ENCODE peak calls at places on chromosomes 4 and X, in five cellular contexts. One of them, this sample, is unnamed.

GRCh38 chrX:7435822-7436221 is 287.9 kb upstream of the PUDP start:
- DNase-seq in HepG2: no peak
- DNase-seq in SK-N-SH: no peak
- DNase-seq in K562: no peak
- DNase-seq in H1: no peak
- DNase-seq in this sample: no peak

GRCh38 chrX:88621278-88621677 is 125.7 kb upstream of the CPXCR1 start:
- DNase-seq in HepG2: no peak
- DNase-seq in SK-N-SH: no peak
- DNase-seq in K562: no peak
- DNase-seq in H1: no peak
- DNase-seq in this sample: no peak

GRCh38 chrX:53422091-53422914 is at the start of the genes RIBC1 and SMC1A:
- DNase-seq in HepG2: peak; percentile 87
- DNase-seq in SK-N-SH: peak; percentile 96
- DNase-seq in K562: peak; percentile 90
- DNase-seq in H1: peak; percentile 91
- DNase-seq in this sample: peak; percentile 98

GRCh38 chr4:63529581-63529980 is 879.7 kb downstream of the TECRL start:
- DNase-seq in HepG2: no peak
- DNase-seq in SK-N-SH: no peak
- DNase-seq in K562: no peak
- DNase-seq in H1: no peak
- DNase-seq in this sample: no peak

GRCh38 chrX:70592091-70592490 is 147.5 kb downstream of the DLG3 start:
- DNase-seq in HepG2: no peak
- DNase-seq in SK-N-SH: no peak
- DNase-seq in K562: no peak
- DNase-seq in H1: no peak
- DNase-seq in this sample: peak; percentile 14

GRCh38 chr4:6578221-6578620 is 3.2 kb downstream of the MAN2B2 start:
- DNase-seq in HepG2: no peak
- DNase-seq in SK-N-SH: no peak
- DNase-seq in K562: no peak
- DNase-seq in H1: no peak
- DNase-seq in this sample: no peak

GRCh38 chr4:176791591-176792347 is 953 bp downstream of the VEGFC start:
- DNase-seq in HepG2: no peak
- DNase-seq in SK-N-SH: no peak
- DNase-seq in K562: no peak
- DNase-seq in H1: peak; percentile 58
- DNase-seq in this sample: no peak

GRCh38 chr4:137124278-137124932 is 407.9 kb downstream of the PCDH18 start:
- DNase-seq in HepG2: peak; percentile 17
- DNase-seq in SK-N-SH: peak; percentile 42
- DNase-seq in K562: no peak
- DNase-seq in H1: no peak
- DNase-seq in this sample: peak; percentile 7

GRCh38 chr4:173752610-173753009 is 222.6 kb upstream of the HAND2 start:
- DNase-seq in HepG2: peak; percentile 18
- DNase-seq in SK-N-SH: no peak
- DNase-seq in K562: peak; percentile 56
- DNase-seq in H1: peak; percentile 89
- DNase-seq in this sample: no peak

GRCh38 chrX:150729956-150730355 is 36.8 kb downstream of the MTMR1 start:
- DNase-seq in HepG2: no peak
- DNase-seq in SK-N-SH: no peak
- DNase-seq in K562: no peak
- DNase-seq in H1: no peak
- DNase-seq in this sample: no peak

GRCh38 chrX:53440101-53440500 is 5.9 kb upstream of the HSD17B10 start:
- DNase-seq in HepG2: no peak
- DNase-seq in SK-N-SH: no peak
- DNase-seq in K562: no peak
- DNase-seq in H1: no peak
- DNase-seq in this sample: no peak

GRCh38 chr4:173703076-173703475 is 173.0 kb upstream of the HAND2 start:
- DNase-seq in HepG2: no peak
- DNase-seq in SK-N-SH: no peak
- DNase-seq in K562: no peak
- DNase-seq in H1: no peak
- DNase-seq in this sample: peak; percentile 5

GRCh38 chr4:73178389-73178788 is 80.2 kb downstream of the ANKRD17 start:
- DNase-seq in HepG2: no peak
- DNase-seq in SK-N-SH: no peak
- DNase-seq in K562: no peak
- DNase-seq in H1: no peak
- DNase-seq in this sample: no peak

GRCh38 chr4:166198516-166198915 is 325.5 kb downstream of the TLL1 start:
- DNase-seq in HepG2: no peak
- DNase-seq in SK-N-SH: no peak
- DNase-seq in K562: no peak
- DNase-seq in H1: no peak
- DNase-seq in this sample: no peak

GRCh38 chrX:39883664-39884063 is 214.1 kb downstream of the BCOR start:
- DNase-seq in HepG2: no peak
- DNase-seq in SK-N-SH: no peak
- DNase-seq in K562: no peak
- DNase-seq in H1: no peak
- DNase-seq in this sample: no peak

GRCh38 chr4:108830509-108831244 is 67.8 kb upstream of the ETNPPL start:
- DNase-seq in HepG2: no peak
- DNase-seq in SK-N-SH: no peak
- DNase-seq in K562: no peak
- DNase-seq in H1: no peak
- DNase-seq in this sample: no peak

GRCh38 chr4:142404191-142404611 is 441.9 kb downstream of the INPP4B start:
- DNase-seq in HepG2: no peak
- DNase-seq in SK-N-SH: no peak
- DNase-seq in K562: no peak
- DNase-seq in H1: no peak
- DNase-seq in this sample: peak; percentile 54

GRCh38 chr4:53119685-53120084 is 246.2 kb downstream of the SCFD2 start:
- DNase-seq in HepG2: peak; percentile 40
- DNase-seq in SK-N-SH: no peak
- DNase-seq in K562: no peak
- DNase-seq in H1: no peak
- DNase-seq in this sample: no peak

GRCh38 chr4:40311811-40312346 is 23.3 kb upstream of the CHRNA9 start:
- DNase-seq in HepG2: no peak
- DNase-seq in SK-N-SH: no peak
- DNase-seq in K562: peak; percentile 84
- DNase-seq in H1: no peak
- DNase-seq in this sample: peak; percentile 58

GRCh38 chr4:105206214-105206613 is 59.5 kb downstream of the TET2 start:
- DNase-seq in HepG2: no peak
- DNase-seq in SK-N-SH: no peak
- DNase-seq in K562: no peak
- DNase-seq in H1: no peak
- DNase-seq in this sample: no peak

GRCh38 chr4:8682296-8682695 is 89.7 kb downstream of the CPZ start:
- DNase-seq in HepG2: no peak
- DNase-seq in SK-N-SH: no peak
- DNase-seq in K562: no peak
- DNase-seq in H1: no peak
- DNase-seq in this sample: no peak

GRCh38 chr4:21858971-21859370 is 89.6 kb downstream of the KCNIP4 start:
- DNase-seq in HepG2: no peak
- DNase-seq in SK-N-SH: no peak
- DNase-seq in K562: no peak
- DNase-seq in H1: no peak
- DNase-seq in this sample: no peak
- TF ChIP-seq CHD2 in HepG2: no peak
- TF ChIP-seq CHD2 in SK-N-SH: no peak
- TF ChIP-seq CHD2 in K562: no peak
- TF ChIP-seq CHD2 in H1: no peak
- TF ChIP-seq CHD2 in this sample: no peak

DNA sequence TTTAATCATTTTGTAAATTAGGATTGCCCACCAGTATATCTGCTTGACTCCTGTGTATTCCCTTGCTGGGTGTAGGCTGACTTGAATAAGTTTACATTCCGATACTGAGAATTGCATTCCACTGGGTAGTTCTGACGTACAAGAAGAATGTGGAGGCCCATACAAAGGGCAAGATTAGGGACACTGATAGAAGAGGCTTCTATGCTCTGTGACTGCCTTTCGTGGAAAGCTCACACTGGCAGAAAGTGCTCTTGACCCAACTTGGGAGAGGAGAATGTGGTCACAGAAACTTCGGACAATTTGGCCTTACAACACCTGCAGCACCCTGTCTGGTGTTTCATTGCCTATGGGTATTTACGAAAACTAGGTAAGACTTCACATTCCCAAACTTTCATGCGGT is 126.3 kb downstream of the RAPGEF2 start:
- DNase-seq in HepG2: peak; percentile 80
- DNase-seq in SK-N-SH: no peak
- DNase-seq in K562: no peak
- DNase-seq in H1: no peak
- DNase-seq in this sample: no peak
- TF ChIP-seq CHD2 in HepG2: no peak
- TF ChIP-seq CHD2 in SK-N-SH: no peak
- TF ChIP-seq CHD2 in K562: no peak
- TF ChIP-seq CHD2 in H1: no peak
- TF ChIP-seq CHD2 in this sample: no peak

DNA sequence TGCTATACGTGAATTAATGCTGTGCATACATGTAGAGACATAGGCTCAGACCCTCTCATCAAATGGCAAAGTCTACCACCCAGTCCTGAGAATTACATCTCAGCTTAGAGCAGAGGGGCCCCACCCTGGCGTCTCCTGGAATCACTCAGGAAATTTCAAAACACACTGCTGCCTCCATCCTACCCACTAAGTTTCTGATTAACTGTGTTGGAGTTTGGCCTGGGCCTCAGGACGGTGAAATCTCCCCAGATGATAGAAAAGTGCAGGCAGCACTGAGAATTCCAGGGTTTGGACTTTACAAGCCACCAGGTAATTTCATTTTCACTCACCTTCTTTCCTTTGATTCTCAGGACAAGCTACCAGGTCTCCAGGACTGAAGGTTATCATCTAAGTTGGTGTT is 3.3 kb upstream of the FAM9C start:
- DNase-seq in HepG2: no peak
- DNase-seq in SK-N-SH: no peak
- DNase-seq in K562: no peak
- DNase-seq in H1: no peak
- DNase-seq in this sample: no peak
- TF ChIP-seq CHD2 in HepG2: no peak
- TF ChIP-seq CHD2 in SK-N-SH: no peak
- TF ChIP-seq CHD2 in K562: no peak
- TF ChIP-seq CHD2 in H1: no peak
- TF ChIP-seq CHD2 in this sample: no peak

GRCh38 chr4:124262211-124263179 is 450.0 kb downstream of the ANKRD50 start:
- DNase-seq in HepG2: peak; percentile 53
- DNase-seq in SK-N-SH: peak; percentile 49
- DNase-seq in K562: peak; percentile 54
- DNase-seq in H1: peak; percentile 52
- DNase-seq in this sample: peak; percentile 77
- TF ChIP-seq CHD2 in HepG2: no peak
- TF ChIP-seq CHD2 in SK-N-SH: peak; percentile 32
- TF ChIP-seq CHD2 in K562: no peak
- TF ChIP-seq CHD2 in H1: no peak
- TF ChIP-seq CHD2 in this sample: no peak

DNA sequence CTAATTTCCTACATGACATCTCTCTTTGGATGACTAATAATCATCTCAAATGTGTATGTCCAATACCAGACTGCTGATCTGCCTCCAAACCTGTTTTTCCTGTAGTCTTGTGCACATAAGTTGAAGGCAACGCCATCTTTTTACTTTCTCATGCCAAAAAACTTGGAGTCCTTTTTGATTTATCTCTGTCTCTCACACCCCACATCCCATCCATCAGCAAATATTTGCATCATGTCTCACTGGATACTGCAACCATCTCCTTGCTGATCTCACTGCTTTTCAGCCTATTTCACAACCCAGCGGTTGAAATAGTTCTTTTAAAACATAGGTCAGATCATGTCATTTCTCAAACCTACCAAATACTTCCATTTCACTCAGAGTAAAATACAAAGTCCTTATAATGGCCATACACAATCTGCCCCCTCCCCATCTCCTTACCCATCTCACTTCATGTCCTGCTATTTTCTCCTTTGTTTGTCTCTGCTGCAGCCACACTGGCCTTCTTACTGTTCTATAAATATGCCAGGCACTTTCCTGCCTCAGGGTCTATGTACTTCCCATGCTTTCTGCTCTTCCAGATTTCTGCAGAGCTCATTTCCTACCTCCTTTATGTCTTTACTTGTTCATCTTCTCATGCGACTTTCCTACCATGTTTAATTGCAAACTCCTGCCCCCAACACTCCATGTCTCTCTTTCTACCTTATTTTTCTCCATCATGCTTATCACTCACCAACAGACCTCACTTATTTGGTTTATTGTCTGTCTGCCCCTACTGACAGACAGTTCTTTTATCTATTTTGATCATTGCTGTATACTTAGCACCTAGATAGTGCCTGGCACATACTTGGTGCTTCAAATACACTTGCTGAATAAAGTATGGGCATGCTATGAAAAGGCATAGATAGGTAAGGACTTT is 98.8 kb downstream of the ANXA3 start:
- DNase-seq in HepG2: no peak
- DNase-seq in SK-N-SH: no peak
- DNase-seq in K562: peak; percentile 34
- DNase-seq in H1: no peak
- DNase-seq in this sample: peak; percentile 38
- TF ChIP-seq CHD2 in HepG2: no peak
- TF ChIP-seq CHD2 in SK-N-SH: no peak
- TF ChIP-seq CHD2 in K562: no peak
- TF ChIP-seq CHD2 in H1: no peak
- TF ChIP-seq CHD2 in this sample: no peak

GRCh38 chr4:172018358-172018757 is 205.2 kb downstream of the GALNTL6 start:
- DNase-seq in HepG2: no peak
- DNase-seq in SK-N-SH: no peak
- DNase-seq in K562: no peak
- DNase-seq in H1: no peak
- DNase-seq in this sample: no peak
- TF ChIP-seq CHD2 in HepG2: no peak
- TF ChIP-seq CHD2 in SK-N-SH: no peak
- TF ChIP-seq CHD2 in K562: no peak
- TF ChIP-seq CHD2 in H1: no peak
- TF ChIP-seq CHD2 in this sample: no peak

GRCh38 chrX:127908369-127908768 is 143.8 kb downstream of the ACTRT1 start:
- DNase-seq in HepG2: no peak
- DNase-seq in SK-N-SH: no peak
- DNase-seq in K562: no peak
- DNase-seq in H1: no peak
- DNase-seq in this sample: no peak
- TF ChIP-seq CHD2 in HepG2: no peak
- TF ChIP-seq CHD2 in SK-N-SH: no peak
- TF ChIP-seq CHD2 in K562: no peak
- TF ChIP-seq CHD2 in H1: no peak
- TF ChIP-seq CHD2 in this sample: no peak

This sample was measured in A549.